ENCODE peak calls at places on chromosomes 5 and 9, in six cellular contexts. D, H, F, V, J and N are unnamed samples.

GRCh38 chr5:961002-961710 is 47.4 kb upstream of the NKD2 start:
- DNase-seq in J (no peak), D (no peak), H (no peak), F (no peak), V (no peak), N (no peak)

GRCh38 chr9:81623778-81624177 is 65.6 kb downstream of the TLE1 start:
- DNase-seq in D (no peak), H (no peak), J (no peak), F (no peak), V (no peak), N (no peak)

GRCh38 chr9:728535-728934 is 113.0 kb upstream of the DMRT1 start:
- DNase-seq in F (no peak), H (no peak), V (no peak), J (no peak), D (no peak), N (no peak)

GRCh38 chr5:1052076-1052475 is 43.5 kb downstream of the NKD2 start:
- DNase-seq in D (no peak), V (no peak), H (no peak), F (no peak), J (no peak), N (no peak)

GRCh38 chr5:129410488-129410887 is 49.6 kb upstream of the ADAMTS19 start:
- DNase-seq in F (no peak), J (no peak), D (no peak), H (no peak), V (no peak), N (no peak)

GRCh38 chr5:74934949-74935751 is 69.0 kb upstream of the FAM169A start:
- DNase-seq in F (no peak), H (peak), D (no peak), J (no peak), V (no peak), N (peak)

GRCh38 chr5:28703651-28704260 is 1665.4 kb upstream of the CDH9 start:
- DNase-seq in F (no peak), D (no peak), J (no peak), H (no peak), V (no peak), N (no peak)

GRCh38 chr9:114001794-114002261 is 76.3 kb downstream of the AMBP start:
- DNase-seq in H (no peak), J (no peak), D (no peak), V (no peak), F (peak), N (no peak)

GRCh38 chr5:15346738-15347137 is 153.2 kb upstream of the FBXL7 start:
- DNase-seq in V (no peak), D (no peak), H (no peak), F (no peak), J (no peak), N (no peak)

GRCh38 chr9:134031071-134031470 is 5.8 kb downstream of the BRD3OS start:
- DNase-seq in V (no peak), D (no peak), H (no peak), J (no peak), F (no peak), N (no peak)

GRCh38 chr5:107589520-107590193 is 81.1 kb downstream of the EFNA5 start:
- DNase-seq in V (no peak), F (no peak), D (no peak), J (no peak), H (no peak), N (no peak)

GRCh38 chr5:34905564-34905963 is 9.7 kb downstream of the RAD1 start:
- DNase-seq in J (no peak), H (no peak), V (no peak), F (no peak), D (no peak), N (no peak)

GRCh38 chr5:120604898-120605297 is 140.8 kb downstream of the PRR16 start:
- DNase-seq in V (no peak), F (no peak), D (no peak), H (no peak), J (no peak), N (peak)

DNA sequence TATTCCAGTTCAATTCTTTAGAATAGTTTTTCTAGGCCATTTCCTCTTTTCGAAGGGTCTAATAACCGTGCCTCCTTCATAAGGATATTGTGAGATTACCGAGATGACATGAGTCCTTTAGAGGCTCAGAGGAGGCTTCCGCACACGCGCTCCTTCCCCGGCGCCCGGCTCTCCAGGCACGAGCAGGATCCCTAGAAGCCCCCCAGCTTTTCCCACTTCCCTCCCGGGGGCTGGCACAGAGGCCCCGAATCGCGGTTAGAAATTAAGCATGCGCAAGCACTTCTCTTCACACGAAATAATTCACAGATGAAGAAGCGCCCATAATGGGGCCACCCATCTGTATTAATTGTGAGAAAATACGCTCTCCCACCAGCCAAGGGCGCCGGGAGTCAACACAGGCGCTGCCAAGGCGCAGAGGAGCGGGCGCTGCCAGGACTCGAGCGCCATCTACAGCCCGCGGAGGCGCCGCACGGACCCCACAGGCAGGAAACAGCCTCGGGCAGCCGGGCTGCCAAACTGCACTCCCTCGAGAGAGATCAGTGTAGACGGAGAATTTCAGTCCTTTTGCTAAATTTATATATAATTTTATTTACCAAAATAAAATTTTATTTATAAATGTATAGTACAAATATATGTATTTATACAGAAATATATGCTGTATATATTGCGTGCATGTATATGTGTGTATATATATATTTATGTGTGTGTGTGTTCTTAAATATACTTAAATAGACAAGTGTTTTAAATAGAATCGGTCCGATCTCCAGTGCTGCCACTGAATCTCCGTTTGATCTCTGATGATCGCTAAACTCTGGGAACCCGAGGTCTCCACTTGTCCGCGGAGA is 258.1 kb upstream of the NFIL3 start:
- DNase-seq in F (peak), D (peak), H (peak), J (peak), V (peak), N (peak)
- TF ChIP-seq CTCF in F (peak), D (peak), H (peak), J (peak), V (peak), N (peak)

GRCh38 chr9:124839612-124840299 is 13.5 kb upstream of the WDR38 start:
- DNase-seq in J (no peak), F (no peak), D (no peak), H (no peak), V (peak), N (no peak)
- TF ChIP-seq CTCF in J (no peak), F (peak), D (peak), H (peak), V (peak), N (peak)

GRCh38 chr9:69745716-69746538 is 13.9 kb downstream of the PTAR1 start:
- DNase-seq in V (no peak), F (no peak), J (no peak), H (no peak), D (no peak), N (no peak)
- TF ChIP-seq CTCF in V (no peak), F (no peak), J (no peak), H (no peak), D (no peak), N (no peak)

GRCh38 chr9:72718503-72718902 is 197.1 kb downstream of the TMC1 start:
- DNase-seq in F (no peak), J (no peak), V (no peak), H (no peak), D (no peak), N (no peak)
- TF ChIP-seq CTCF in F (no peak), J (no peak), V (no peak), H (no peak), D (no peak), N (no peak)

GRCh38 chr5:115296130-115296997 is at the start of gene CCDC112:
- DNase-seq in V (peak), F (peak), J (peak), D (peak), H (peak), N (peak)
- TF ChIP-seq CTCF in V (no peak), F (no peak), J (no peak), D (no peak), H (no peak), N (no peak)

GRCh38 chr5:5881294-5881693 is 458.8 kb downstream of the ICE1 start:
- DNase-seq in H (no peak), J (peak), F (no peak), D (no peak), V (peak), N (no peak)
- TF ChIP-seq CTCF in H (no peak), J (peak), F (no peak), D (no peak), V (peak), N (no peak)